ENCODE peak calls at places on chromosome 20, in four cellular contexts. D is left ventricle myocardium inferior; B is substantia nigra; V is CD8-positive, alpha-beta T cell. M is an unnamed sample.

GRCh38 chr20:36355469-36356171 is 49.5 kb downstream of the DLGAP4 start:
- DNase-seq in D (no peak), B (no peak), V (no peak), M (no peak)

GRCh38 chr20:60407011-60407771 is 449.0 kb downstream of the CDH26 start:
- DNase-seq in D (no peak), B (no peak), V (no peak), M (no peak)

GRCh38 chr20:20835897-20836296 is 123.5 kb upstream of the RALGAPA2 start:
- DNase-seq in D (no peak), B (no peak), V (no peak), M (no peak)

GRCh38 chr20:33229843-33230242 is 6.0 kb upstream of the BPIFA1 start:
- DNase-seq in D (no peak), B (no peak), V (no peak), M (no peak)

GRCh38 chr20:37823276-37823980 is 79.5 kb upstream of the VSTM2L start:
- DNase-seq in D (no peak), B (no peak), V (no peak), M (no peak)

GRCh38 chr20:1165941-1166340 is 18.8 kb downstream of the TMEM74B start:
- DNase-seq in D (no peak), B (no peak), V (no peak), M (no peak)

GRCh38 chr20:41524980-41525613 is 93.1 kb downstream of the CHD6 start:
- DNase-seq in D (peak), B (peak), V (no peak), M (peak)

GRCh38 chr20:16115891-16116577 is 457.2 kb downstream of the KIF16B start:
- DNase-seq in D (peak), B (no peak), V (no peak), M (no peak)

GRCh38 chr20:5877128-5877527 is 73.2 kb downstream of the TRMT6 start:
- DNase-seq in D (no peak), B (no peak), V (no peak), M (no peak)

GRCh38 chr20:57675773-57676172 is 34.0 kb downstream of the PMEPA1 start:
- DNase-seq in D (no peak), B (no peak), V (no peak), M (no peak)
- H3K27ac ChIP-seq in D (no peak), B (no peak), V (no peak), M (no peak)

DNA sequence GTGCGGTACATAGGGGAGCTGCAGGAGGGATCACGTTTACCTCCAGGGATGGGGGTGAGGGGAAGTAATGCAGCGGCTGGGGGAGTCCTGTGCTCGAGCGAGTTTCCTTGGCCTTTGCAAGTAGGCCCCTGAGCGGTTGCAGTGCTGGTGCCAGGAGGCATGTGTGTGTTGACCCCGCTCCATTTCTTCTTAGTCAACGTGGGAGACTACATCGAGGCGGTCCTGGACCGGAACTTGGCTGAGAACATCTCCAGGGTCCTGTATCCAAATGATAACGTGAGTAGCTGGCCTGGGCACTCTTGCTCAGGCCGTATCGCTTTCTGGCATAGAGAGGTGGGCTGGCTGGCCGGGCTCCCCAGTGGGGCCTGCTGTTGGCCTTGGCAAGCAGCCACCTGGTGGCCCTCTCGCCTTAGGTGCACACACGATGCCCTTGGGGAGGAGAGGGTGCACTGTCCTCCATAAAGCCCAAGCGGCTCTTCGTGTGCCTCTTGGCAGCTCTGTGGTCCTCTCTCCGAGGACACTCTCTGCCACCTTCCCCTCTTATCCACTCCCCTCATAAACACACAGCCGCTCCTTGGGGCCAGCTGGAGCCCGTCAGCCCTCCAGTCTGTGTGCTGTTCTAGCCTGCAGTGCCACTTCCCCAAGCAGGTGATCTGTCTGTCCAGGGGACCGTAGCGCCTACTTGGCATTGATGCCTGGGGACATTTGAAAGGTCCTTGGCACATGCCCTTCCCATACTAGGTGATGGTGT is 29.3 kb downstream of the PYGB start:
- DNase-seq in D (peak), B (no peak), V (no peak), M (no peak)
- H3K27ac ChIP-seq in D (peak), B (no peak), V (no peak), M (no peak)

DNA sequence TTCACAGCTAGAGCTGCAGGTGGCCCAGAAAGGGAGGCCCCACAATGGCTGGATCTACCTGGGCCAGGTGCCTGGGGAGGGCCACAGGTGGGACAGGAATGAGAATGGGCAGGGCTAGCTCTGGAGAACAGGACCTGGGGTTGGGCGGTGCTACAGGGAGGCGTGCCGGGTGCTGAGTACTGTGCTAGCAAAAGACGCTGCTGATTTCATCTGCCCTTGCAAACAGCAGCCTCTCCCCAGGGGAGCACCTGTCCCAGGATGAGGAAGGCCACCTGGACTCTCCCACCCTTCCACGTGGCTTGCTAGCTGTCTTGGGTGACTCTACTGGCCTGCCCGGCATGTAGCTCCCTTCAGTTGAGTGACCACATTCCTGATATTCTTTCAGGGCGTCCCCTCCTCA is 6.6 kb upstream of the YTHDF1 start:
- DNase-seq in D (no peak), B (no peak), V (no peak), M (no peak)
- H3K27ac ChIP-seq in D (no peak), B (no peak), V (no peak), M (no peak)

DNA sequence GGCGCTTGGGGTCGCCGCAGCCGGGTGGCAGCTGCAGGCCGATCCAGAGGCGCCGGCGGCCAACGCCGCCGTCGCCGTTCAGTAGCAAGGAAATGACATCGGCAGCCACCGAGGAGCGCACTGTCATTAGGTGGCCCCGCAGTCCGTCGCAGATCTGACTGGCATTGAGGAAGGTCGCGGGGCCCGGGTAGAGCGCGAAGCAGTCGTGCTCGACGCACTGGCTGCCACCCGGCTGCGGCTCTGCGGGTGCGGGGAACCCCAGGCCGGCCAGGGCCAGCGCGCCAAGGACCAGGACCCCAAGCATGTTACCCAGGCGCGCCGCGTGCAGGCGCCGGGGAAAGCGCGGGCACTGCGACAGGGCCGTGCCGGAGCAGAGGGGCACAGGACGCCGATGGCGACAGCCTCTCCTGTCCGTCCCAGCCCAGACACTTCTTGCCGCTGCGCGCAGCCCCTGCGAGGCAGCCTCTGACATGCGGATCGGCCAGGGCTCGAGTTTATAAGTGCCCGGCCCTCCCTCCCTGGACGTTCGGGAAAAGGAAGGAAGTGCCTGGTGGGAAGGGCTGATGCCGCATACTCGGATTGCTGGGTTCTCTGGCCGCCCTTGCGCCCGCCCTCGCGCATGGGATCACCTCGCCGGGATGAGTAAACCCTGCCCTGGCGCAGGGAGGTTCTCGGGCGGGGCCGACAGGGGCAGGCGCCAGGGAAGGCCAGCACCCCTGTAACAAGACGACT is at the start of gene THBD:
- DNase-seq in D (peak), B (peak), V (no peak), M (no peak)
- H3K27ac ChIP-seq in D (peak), B (peak), V (no peak), M (no peak)

GRCh38 chr20:40508821-40509220 is 180.2 kb downstream of the MAFB start:
- DNase-seq in D (no peak), B (no peak), V (no peak), M (no peak)
- H3K27ac ChIP-seq in D (no peak), B (no peak), V (no peak), M (no peak)